ENCODE peak calls at places on chromosomes 6 and 20, in eight cellular contexts. One of them, this sample, is unnamed.

GRCh38 chr20:25453035-25453810 is 45.8 kb downstream of the GINS1 start:
- DNase-seq in MM.1S: no peak
- DNase-seq in heart left ventricle: no peak
- DNase-seq in C1 segment of cervical spinal cord: no peak
- DNase-seq in Calu3: no peak
- DNase-seq in skeletal muscle cell: no peak
- DNase-seq in GM20000: no peak
- DNase-seq in NCI-H1105 treated with DMSO at 0.1 percent for 48 hours: peak; percentile 94
- DNase-seq in this sample: no peak

GRCh38 chr6:80932364-80932763 is 820.1 kb downstream of the TENT5A start:
- DNase-seq in skeletal muscle cell: peak; percentile 64
- DNase-seq in C1 segment of cervical spinal cord: no peak
- DNase-seq in MM.1S: no peak
- DNase-seq in NCI-H1105 treated with DMSO at 0.1 percent for 48 hours: no peak
- DNase-seq in Calu3: no peak
- DNase-seq in heart left ventricle: no peak
- DNase-seq in GM20000: no peak
- DNase-seq in this sample: no peak

GRCh38 chr6:140979642-140980091 is 1153.1 kb upstream of the GJE1 start:
- DNase-seq in MM.1S: no peak
- DNase-seq in C1 segment of cervical spinal cord: no peak
- DNase-seq in heart left ventricle: peak; percentile 35
- DNase-seq in Calu3: no peak
- DNase-seq in GM20000: no peak
- DNase-seq in NCI-H1105 treated with DMSO at 0.1 percent for 48 hours: no peak
- DNase-seq in skeletal muscle cell: peak; percentile 90
- DNase-seq in this sample: no peak

GRCh38 chr6:21064716-21065340 is 528.7 kb upstream of the SOX4 start:
- DNase-seq in C1 segment of cervical spinal cord: no peak
- DNase-seq in Calu3: no peak
- DNase-seq in NCI-H1105 treated with DMSO at 0.1 percent for 48 hours: no peak
- DNase-seq in skeletal muscle cell: no peak
- DNase-seq in GM20000: no peak
- DNase-seq in MM.1S: no peak
- DNase-seq in heart left ventricle: no peak
- DNase-seq in this sample: no peak

GRCh38 chr20:41141153-41141815 is 3.9 kb downstream of the PLCG1 start:
- DNase-seq in GM20000: no peak
- DNase-seq in C1 segment of cervical spinal cord: no peak
- DNase-seq in NCI-H1105 treated with DMSO at 0.1 percent for 48 hours: no peak
- DNase-seq in heart left ventricle: peak; percentile 61
- DNase-seq in Calu3: no peak
- DNase-seq in skeletal muscle cell: no peak
- DNase-seq in MM.1S: no peak
- DNase-seq in this sample: peak; percentile 27

GRCh38 chr6:109062756-109063352 is 31.8 kb downstream of the SESN1 start:
- DNase-seq in NCI-H1105 treated with DMSO at 0.1 percent for 48 hours: no peak
- DNase-seq in C1 segment of cervical spinal cord: no peak
- DNase-seq in heart left ventricle: no peak
- DNase-seq in MM.1S: peak; percentile 18
- DNase-seq in Calu3: no peak
- DNase-seq in skeletal muscle cell: no peak
- DNase-seq in GM20000: no peak
- DNase-seq in this sample: no peak

GRCh38 chr20:59646487-59646886 is 42.1 kb downstream of the PHACTR3 start:
- DNase-seq in heart left ventricle: no peak
- DNase-seq in skeletal muscle cell: no peak
- DNase-seq in NCI-H1105 treated with DMSO at 0.1 percent for 48 hours: no peak
- DNase-seq in GM20000: no peak
- DNase-seq in Calu3: no peak
- DNase-seq in C1 segment of cervical spinal cord: no peak
- DNase-seq in MM.1S: no peak
- DNase-seq in this sample: no peak

GRCh38 chr20:16434087-16434664 is 139.1 kb downstream of the KIF16B start:
- DNase-seq in NCI-H1105 treated with DMSO at 0.1 percent for 48 hours: no peak
- DNase-seq in skeletal muscle cell: no peak
- DNase-seq in Calu3: peak; percentile 47
- DNase-seq in MM.1S: peak; percentile 57
- DNase-seq in heart left ventricle: peak; percentile 43
- DNase-seq in GM20000: peak; percentile 33
- DNase-seq in C1 segment of cervical spinal cord: no peak
- DNase-seq in this sample: peak; percentile 43

GRCh38 chr6:130041594-130041993 is 23.2 kb downstream of the L3MBTL3 start:
- DNase-seq in skeletal muscle cell: no peak
- DNase-seq in Calu3: no peak
- DNase-seq in heart left ventricle: no peak
- DNase-seq in C1 segment of cervical spinal cord: no peak
- DNase-seq in GM20000: peak; percentile 12
- DNase-seq in NCI-H1105 treated with DMSO at 0.1 percent for 48 hours: no peak
- DNase-seq in MM.1S: peak; percentile 47
- DNase-seq in this sample: no peak

GRCh38 chr20:47263502-47264084 is 92.9 kb downstream of the ZMYND8 start:
- DNase-seq in Calu3: no peak
- DNase-seq in skeletal muscle cell: no peak
- DNase-seq in C1 segment of cervical spinal cord: no peak
- DNase-seq in heart left ventricle: peak; percentile 55
- DNase-seq in MM.1S: peak; percentile 24
- DNase-seq in NCI-H1105 treated with DMSO at 0.1 percent for 48 hours: peak; percentile 26
- DNase-seq in GM20000: no peak
- DNase-seq in this sample: peak; percentile 38

GRCh38 chr6:122825180-122825579 is 36.1 kb downstream of the SMPDL3A start:
- DNase-seq in C1 segment of cervical spinal cord: no peak
- DNase-seq in GM20000: no peak
- DNase-seq in heart left ventricle: no peak
- DNase-seq in MM.1S: no peak
- DNase-seq in skeletal muscle cell: no peak
- DNase-seq in NCI-H1105 treated with DMSO at 0.1 percent for 48 hours: no peak
- DNase-seq in Calu3: no peak
- DNase-seq in this sample: no peak

GRCh38 chr6:39250507-39250906 is 21.2 kb upstream of the KCNK5 start:
- DNase-seq in C1 segment of cervical spinal cord: no peak
- DNase-seq in Calu3: no peak
- DNase-seq in skeletal muscle cell: no peak
- DNase-seq in MM.1S: no peak
- DNase-seq in GM20000: no peak
- DNase-seq in NCI-H1105 treated with DMSO at 0.1 percent for 48 hours: no peak
- DNase-seq in heart left ventricle: no peak
- DNase-seq in this sample: no peak

GRCh38 chr6:45423111-45423900 is 45.6 kb upstream of the SUPT3H start:
- DNase-seq in MM.1S: peak; percentile 23
- DNase-seq in Calu3: no peak
- DNase-seq in NCI-H1105 treated with DMSO at 0.1 percent for 48 hours: no peak
- DNase-seq in heart left ventricle: peak; percentile 39
- DNase-seq in skeletal muscle cell: no peak
- DNase-seq in C1 segment of cervical spinal cord: peak; percentile 22
- DNase-seq in GM20000: peak; percentile 33
- DNase-seq in this sample: peak; percentile 12